ENCODE peak calls at places on chromosome 4, in eight cellular contexts. One of them, this sample, is unnamed. For H3K36me3, the result is how much of the 10 kb centered on the place peaks cover.

GRCh38 chr4:15956179-15956850 is 6.7 kb downstream of the FGFBP2 start:
- DNase-seq in GM06990: peak
- DNase-seq in HCT116: peak
- DNase-seq in CD8-positive, alpha-beta memory T cell: peak
- DNase-seq in breast epithelium: peak
- DNase-seq in cardiac muscle cell: peak
- DNase-seq in brain microvascular endothelial cell: peak
- DNase-seq in stomach: peak
- DNase-seq in this sample: peak

GRCh38 chr4:108030332-108030731 is 40.6 kb downstream of the HADH start:
- DNase-seq in brain microvascular endothelial cell: peak
- DNase-seq in HCT116: peak
- DNase-seq in GM06990: peak
- DNase-seq in CD8-positive, alpha-beta memory T cell: peak
- DNase-seq in breast epithelium: no peak
- DNase-seq in stomach: no peak
- DNase-seq in cardiac muscle cell: peak
- DNase-seq in this sample: peak

GRCh38 chr4:40196724-40197281 is at the start of gene RHOH:
- DNase-seq in cardiac muscle cell: no peak
- DNase-seq in brain microvascular endothelial cell: no peak
- DNase-seq in CD8-positive, alpha-beta memory T cell: peak
- DNase-seq in stomach: peak
- DNase-seq in GM06990: peak
- DNase-seq in breast epithelium: no peak
- DNase-seq in HCT116: no peak
- DNase-seq in this sample: no peak

GRCh38 chr4:3862640-3863420 is 96.6 kb downstream of the ADRA2C start:
- DNase-seq in HCT116: no peak
- DNase-seq in brain microvascular endothelial cell: no peak
- DNase-seq in CD8-positive, alpha-beta memory T cell: peak
- DNase-seq in breast epithelium: no peak
- DNase-seq in cardiac muscle cell: no peak
- DNase-seq in stomach: no peak
- DNase-seq in GM06990: no peak
- DNase-seq in this sample: no peak

GRCh38 chr4:138235419-138235952 is 6.7 kb downstream of the SLC7A11 start:
- DNase-seq in brain microvascular endothelial cell: peak
- DNase-seq in breast epithelium: no peak
- DNase-seq in GM06990: no peak
- DNase-seq in cardiac muscle cell: no peak
- DNase-seq in stomach: no peak
- DNase-seq in HCT116: peak
- DNase-seq in CD8-positive, alpha-beta memory T cell: no peak
- DNase-seq in this sample: peak

GRCh38 chr4:14338206-14338605 is 664.1 kb upstream of the CPEB2 start:
- DNase-seq in breast epithelium: no peak
- DNase-seq in brain microvascular endothelial cell: no peak
- DNase-seq in GM06990: no peak
- DNase-seq in cardiac muscle cell: no peak
- DNase-seq in HCT116: no peak
- DNase-seq in stomach: no peak
- DNase-seq in CD8-positive, alpha-beta memory T cell: no peak
- DNase-seq in this sample: no peak

GRCh38 chr4:119103263-119103662 is 32.4 kb upstream of the MYOZ2 start:
- DNase-seq in CD8-positive, alpha-beta memory T cell: no peak
- DNase-seq in stomach: no peak
- DNase-seq in GM06990: no peak
- DNase-seq in brain microvascular endothelial cell: peak
- DNase-seq in breast epithelium: peak
- DNase-seq in HCT116: peak
- DNase-seq in cardiac muscle cell: no peak
- DNase-seq in this sample: peak

GRCh38 chr4:14560577-14560976 is 441.7 kb upstream of the CPEB2 start:
- DNase-seq in CD8-positive, alpha-beta memory T cell: no peak
- DNase-seq in HCT116: no peak
- DNase-seq in cardiac muscle cell: no peak
- DNase-seq in breast epithelium: no peak
- DNase-seq in brain microvascular endothelial cell: no peak
- DNase-seq in stomach: no peak
- DNase-seq in GM06990: no peak
- DNase-seq in this sample: no peak

GRCh38 chr4:106320235-106320634 is 3.9 kb downstream of the AIMP1 start:
- DNase-seq in stomach: no peak
- DNase-seq in CD8-positive, alpha-beta memory T cell: no peak
- DNase-seq in brain microvascular endothelial cell: no peak
- DNase-seq in breast epithelium: no peak
- DNase-seq in cardiac muscle cell: no peak
- DNase-seq in HCT116: no peak
- DNase-seq in GM06990: no peak
- DNase-seq in this sample: no peak

GRCh38 chr4:127469575-127470289 is 163.0 kb upstream of the INTU start:
- DNase-seq in brain microvascular endothelial cell: no peak
- DNase-seq in stomach: no peak
- DNase-seq in cardiac muscle cell: no peak
- DNase-seq in GM06990: no peak
- DNase-seq in HCT116: no peak
- DNase-seq in CD8-positive, alpha-beta memory T cell: no peak
- DNase-seq in breast epithelium: no peak
- DNase-seq in this sample: no peak

GRCh38 chr4:39341075-39341725 is 25.0 kb downstream of the RFC1 start:
- DNase-seq in GM06990: no peak
- DNase-seq in cardiac muscle cell: no peak
- DNase-seq in brain microvascular endothelial cell: no peak
- DNase-seq in stomach: no peak
- DNase-seq in breast epithelium: no peak
- DNase-seq in CD8-positive, alpha-beta memory T cell: no peak
- DNase-seq in HCT116: no peak
- DNase-seq in this sample: no peak

GRCh38 chr4:13611283-13611842 is 16.2 kb downstream of the BOD1L1 start:
- DNase-seq in GM06990: peak
- DNase-seq in HCT116: no peak
- DNase-seq in CD8-positive, alpha-beta memory T cell: no peak
- DNase-seq in cardiac muscle cell: no peak
- DNase-seq in breast epithelium: no peak
- DNase-seq in stomach: no peak
- DNase-seq in brain microvascular endothelial cell: peak
- DNase-seq in this sample: peak

GRCh38 chr4:11505225-11505971 is 76.7 kb upstream of the HS3ST1 start:
- DNase-seq in GM06990: no peak
- DNase-seq in cardiac muscle cell: no peak
- DNase-seq in HCT116: peak
- DNase-seq in brain microvascular endothelial cell: no peak
- DNase-seq in CD8-positive, alpha-beta memory T cell: no peak
- DNase-seq in breast epithelium: peak
- DNase-seq in stomach: peak
- DNase-seq in this sample: peak

GRCh38 chr4:184190711-184191110 is 27.0 kb downstream of the ENPP6 start:
- DNase-seq in stomach: no peak
- DNase-seq in CD8-positive, alpha-beta memory T cell: no peak
- DNase-seq in GM06990: no peak
- DNase-seq in cardiac muscle cell: no peak
- DNase-seq in brain microvascular endothelial cell: no peak
- DNase-seq in breast epithelium: no peak
- DNase-seq in HCT116: no peak
- DNase-seq in this sample: no peak

GRCh38 chr4:848803-849477 is 23.0 kb upstream of the CPLX1 start:
- DNase-seq in GM06990: no peak
- DNase-seq in cardiac muscle cell: no peak
- DNase-seq in HCT116: no peak
- DNase-seq in brain microvascular endothelial cell: no peak
- DNase-seq in CD8-positive, alpha-beta memory T cell: peak
- DNase-seq in stomach: no peak
- DNase-seq in breast epithelium: no peak
- DNase-seq in this sample: no peak

GRCh38 chr4:183989471-183989870 is 84.4 kb downstream of the STOX2 start:
- DNase-seq in breast epithelium: no peak
- DNase-seq in stomach: no peak
- DNase-seq in brain microvascular endothelial cell: no peak
- DNase-seq in cardiac muscle cell: no peak
- DNase-seq in HCT116: no peak
- DNase-seq in GM06990: no peak
- DNase-seq in CD8-positive, alpha-beta memory T cell: no peak
- DNase-seq in this sample: no peak

GRCh38 chr4:188781655-188782054 is 642.4 kb downstream of the TRIML1 start:
- DNase-seq in stomach: peak
- DNase-seq in cardiac muscle cell: peak
- DNase-seq in breast epithelium: no peak
- DNase-seq in HCT116: peak
- DNase-seq in CD8-positive, alpha-beta memory T cell: no peak
- DNase-seq in brain microvascular endothelial cell: peak
- DNase-seq in GM06990: no peak
- DNase-seq in this sample: no peak

GRCh38 chr4:135244605-135245146 is 1043.1 kb upstream of the PABPC4L start:
- DNase-seq in GM06990: no peak
- DNase-seq in CD8-positive, alpha-beta memory T cell: no peak
- DNase-seq in stomach: no peak
- DNase-seq in breast epithelium: no peak
- DNase-seq in brain microvascular endothelial cell: no peak
- DNase-seq in HCT116: no peak
- DNase-seq in cardiac muscle cell: no peak
- DNase-seq in this sample: no peak

GRCh38 chr4:77047037-77047436 is 28.8 kb downstream of the CCNI start:
- DNase-seq in breast epithelium: no peak
- DNase-seq in brain microvascular endothelial cell: no peak
- DNase-seq in HCT116: no peak
- DNase-seq in CD8-positive, alpha-beta memory T cell: no peak
- DNase-seq in GM06990: no peak
- DNase-seq in stomach: no peak
- DNase-seq in cardiac muscle cell: no peak
- DNase-seq in this sample: no peak
- H3K36me3 ChIP-seq in breast epithelium: under half
- H3K36me3 ChIP-seq in brain microvascular endothelial cell: under half
- H3K36me3 ChIP-seq in HCT116: under half
- H3K36me3 ChIP-seq in CD8-positive, alpha-beta memory T cell: under half
- H3K36me3 ChIP-seq in GM06990: under half
- H3K36me3 ChIP-seq in stomach: under half
- H3K36me3 ChIP-seq in cardiac muscle cell: under half
- H3K36me3 ChIP-seq in this sample: under half

GRCh38 chr4:24322986-24323385 is 261.4 kb downstream of the DHX15 start:
- DNase-seq in brain microvascular endothelial cell: no peak
- DNase-seq in cardiac muscle cell: no peak
- DNase-seq in HCT116: no peak
- DNase-seq in stomach: no peak
- DNase-seq in CD8-positive, alpha-beta memory T cell: no peak
- DNase-seq in GM06990: no peak
- DNase-seq in breast epithelium: no peak
- DNase-seq in this sample: no peak

GRCh38 chr4:24322517-24322916 is 261.8 kb downstream of the DHX15 start:
- DNase-seq in stomach: no peak
- DNase-seq in GM06990: no peak
- DNase-seq in breast epithelium: no peak
- DNase-seq in CD8-positive, alpha-beta memory T cell: no peak
- DNase-seq in cardiac muscle cell: no peak
- DNase-seq in brain microvascular endothelial cell: no peak
- DNase-seq in HCT116: no peak
- DNase-seq in this sample: no peak

GRCh38 chr4:24321637-24322036 is 262.7 kb downstream of the DHX15 start:
- DNase-seq in breast epithelium: no peak
- DNase-seq in GM06990: no peak
- DNase-seq in CD8-positive, alpha-beta memory T cell: no peak
- DNase-seq in brain microvascular endothelial cell: no peak
- DNase-seq in cardiac muscle cell: no peak
- DNase-seq in HCT116: no peak
- DNase-seq in stomach: no peak
- DNase-seq in this sample: no peak

GRCh38 chr4:24321151-24321550 is 263.2 kb downstream of the DHX15 start:
- DNase-seq in HCT116: no peak
- DNase-seq in CD8-positive, alpha-beta memory T cell: no peak
- DNase-seq in cardiac muscle cell: no peak
- DNase-seq in GM06990: no peak
- DNase-seq in stomach: no peak
- DNase-seq in breast epithelium: no peak
- DNase-seq in brain microvascular endothelial cell: no peak
- DNase-seq in this sample: no peak
- H3K4me3 ChIP-seq in HCT116: no peak
- H3K4me3 ChIP-seq in CD8-positive, alpha-beta memory T cell: no peak
- H3K4me3 ChIP-seq in cardiac muscle cell: no peak
- H3K4me3 ChIP-seq in GM06990: no peak
- H3K4me3 ChIP-seq in stomach: no peak
- H3K4me3 ChIP-seq in breast epithelium: no peak
- H3K4me3 ChIP-seq in brain microvascular endothelial cell: no peak
- H3K4me3 ChIP-seq in this sample: no peak

DNA sequence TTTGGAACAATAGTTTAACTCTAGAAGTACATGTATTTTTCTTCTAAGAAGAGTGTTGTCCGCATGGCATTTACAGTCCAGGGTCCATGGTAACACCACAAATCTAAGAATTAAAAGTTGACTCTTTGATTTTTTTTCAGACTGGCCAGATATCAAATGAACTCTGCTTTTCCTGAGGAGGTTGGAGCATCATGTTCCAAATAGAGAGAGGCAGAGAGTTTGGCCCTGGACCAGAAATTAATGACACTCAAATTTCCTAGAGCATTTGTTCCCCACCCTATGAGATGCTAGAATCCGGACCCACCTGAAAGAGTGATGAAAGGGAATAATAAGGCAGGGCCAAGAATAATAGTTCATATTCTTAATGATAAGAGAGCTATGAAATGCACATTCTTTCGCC is 47.0 kb upstream of the NAP1L5 start:
- DNase-seq in HCT116: no peak
- DNase-seq in breast epithelium: no peak
- DNase-seq in stomach: no peak
- DNase-seq in CD8-positive, alpha-beta memory T cell: no peak
- DNase-seq in GM06990: no peak
- DNase-seq in brain microvascular endothelial cell: no peak
- DNase-seq in cardiac muscle cell: no peak
- DNase-seq in this sample: no peak
- H3K36me3 ChIP-seq in HCT116: under half
- H3K36me3 ChIP-seq in breast epithelium: under half
- H3K36me3 ChIP-seq in stomach: under half
- H3K36me3 ChIP-seq in CD8-positive, alpha-beta memory T cell: under half
- H3K36me3 ChIP-seq in GM06990: under half
- H3K36me3 ChIP-seq in brain microvascular endothelial cell: under half
- H3K36me3 ChIP-seq in cardiac muscle cell: half or more
- H3K36me3 ChIP-seq in this sample: under half

GRCh38 chr4:109131559-109131958 is 170.9 kb downstream of the COL25A1 start:
- DNase-seq in brain microvascular endothelial cell: no peak
- DNase-seq in CD8-positive, alpha-beta memory T cell: no peak
- DNase-seq in GM06990: no peak
- DNase-seq in stomach: no peak
- DNase-seq in cardiac muscle cell: no peak
- DNase-seq in HCT116: no peak
- DNase-seq in breast epithelium: no peak
- DNase-seq in this sample: no peak

GRCh38 chr4:109134268-109134667 is 168.2 kb downstream of the COL25A1 start:
- DNase-seq in CD8-positive, alpha-beta memory T cell: no peak
- DNase-seq in stomach: no peak
- DNase-seq in GM06990: no peak
- DNase-seq in cardiac muscle cell: no peak
- DNase-seq in brain microvascular endothelial cell: no peak
- DNase-seq in breast epithelium: no peak
- DNase-seq in HCT116: no peak
- DNase-seq in this sample: no peak

DNA sequence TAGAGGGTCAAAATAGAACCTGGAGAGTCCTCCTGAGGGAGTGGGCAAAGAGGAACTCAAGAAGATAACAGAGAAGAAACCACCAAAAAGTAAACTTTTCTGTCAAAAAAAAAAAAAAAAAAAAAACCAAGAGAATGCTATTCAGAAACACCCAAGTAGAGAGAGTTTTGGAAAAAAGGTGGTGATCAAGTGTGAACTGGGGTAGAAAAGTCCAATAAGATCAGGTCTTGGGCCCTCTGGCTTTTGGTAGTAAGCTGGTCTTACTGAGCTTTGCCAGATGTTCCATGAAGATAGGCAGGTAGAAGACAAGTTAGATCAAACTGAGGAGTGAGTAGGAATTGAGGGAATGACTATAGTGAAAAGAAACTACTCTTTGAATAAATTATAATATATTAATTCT is 167.5 kb downstream of the COL25A1 start:
- DNase-seq in CD8-positive, alpha-beta memory T cell: no peak
- DNase-seq in cardiac muscle cell: no peak
- DNase-seq in stomach: no peak
- DNase-seq in breast epithelium: no peak
- DNase-seq in brain microvascular endothelial cell: no peak
- DNase-seq in HCT116: no peak
- DNase-seq in GM06990: no peak
- DNase-seq in this sample: no peak
- H3K4me3 ChIP-seq in CD8-positive, alpha-beta memory T cell: no peak
- H3K4me3 ChIP-seq in cardiac muscle cell: no peak
- H3K4me3 ChIP-seq in stomach: no peak
- H3K4me3 ChIP-seq in breast epithelium: no peak
- H3K4me3 ChIP-seq in brain microvascular endothelial cell: no peak
- H3K4me3 ChIP-seq in HCT116: no peak
- H3K4me3 ChIP-seq in GM06990: no peak
- H3K4me3 ChIP-seq in this sample: no peak

This sample was measured in mammary epithelial cell.